ENCODE peak calls at places on chromosome 6, in ten cellular contexts. K, V, H, S, X, F, U, D, E and A are unnamed samples.

GRCh38 chr6:40482532-40482931 is 104.6 kb downstream of the LRFN2 start:
- DNase-seq in K (no peak), V (no peak), H (no peak), S (no peak), X (no peak), F (no peak), U (no peak), D (no peak), E (no peak), A (no peak)

GRCh38 chr6:100493206-100493888 is 28.6 kb upstream of the SIM1 start:
- DNase-seq in K (no peak), V (no peak), H (no peak), S (no peak), X (no peak), F (no peak), U (no peak), D (no peak), E (no peak), A (peak; percentile 12)

GRCh38 chr6:158706369-158706982 is 56.6 kb downstream of the SYTL3 start:
- DNase-seq in K (peak; percentile 80), V (peak; percentile 69), H (no peak), S (no peak), X (peak; percentile 70), F (peak; percentile 65), U (peak; percentile 73), D (peak; percentile 71), E (peak; percentile 58), A (no peak)

GRCh38 chr6:71420693-71421328 is 132.2 kb downstream of the OGFRL1 start:
- DNase-seq in K (no peak), V (peak; percentile 97), H (peak; percentile 94), S (peak; percentile 96), X (peak; percentile 98), F (peak; percentile 94), U (peak; percentile 89), D (peak; percentile 96), E (peak; percentile 95), A (no peak)

GRCh38 chr6:127482318-127482717 is 23.1 kb upstream of the KIAA0408 start:
- DNase-seq in K (no peak), V (no peak), H (no peak), S (no peak), X (no peak), F (no peak), U (no peak), D (no peak), E (no peak), A (no peak)

GRCh38 chr6:2861822-2862164 is 20.1 kb upstream of the SERPINB1 start:
- DNase-seq in K (no peak), V (no peak), H (no peak), S (no peak), X (no peak), F (no peak), U (no peak), D (no peak), E (no peak), A (no peak)

GRCh38 chr6:25056130-25056529 is 120.4 kb upstream of the RIPOR2 start:
- DNase-seq in K (no peak), V (no peak), H (no peak), S (no peak), X (peak; percentile 27), F (no peak), U (peak; percentile 79), D (no peak), E (no peak), A (no peak)

GRCh38 chr6:33927551-33927950 is 123.7 kb upstream of the MLN start:
- DNase-seq in K (no peak), V (peak; percentile 30), H (no peak), S (no peak), X (no peak), F (peak; percentile 87), U (no peak), D (peak; percentile 73), E (no peak), A (peak; percentile 1)

GRCh38 chr6:42263165-42263852 is 45.6 kb upstream of the MRPS10 start:
- DNase-seq in K (no peak), V (no peak), H (no peak), S (no peak), X (no peak), F (no peak), U (no peak), D (no peak), E (no peak), A (no peak)

GRCh38 chr6:42259841-42260395 is 42.3 kb upstream of the MRPS10 start:
- DNase-seq in K (no peak), V (no peak), H (no peak), S (no peak), X (no peak), F (peak; percentile 72), U (peak; percentile 32), D (no peak), E (no peak), A (no peak)

GRCh38 chr6:42260424-42260888 is 42.8 kb upstream of the MRPS10 start:
- DNase-seq in K (peak; percentile 83), V (no peak), H (no peak), S (no peak), X (no peak), F (peak; percentile 58), U (peak; percentile 44), D (no peak), E (no peak), A (no peak)

GRCh38 chr6:42259286-42259685 is 41.6 kb upstream of the MRPS10 start:
- DNase-seq in K (no peak), V (no peak), H (no peak), S (no peak), X (no peak), F (no peak), U (no peak), D (no peak), E (no peak), A (no peak)

GRCh38 chr6:42260972-42261371 is 43.3 kb upstream of the MRPS10 start:
- DNase-seq in K (no peak), V (peak; percentile 40), H (no peak), S (no peak), X (no peak), F (peak; percentile 36), U (peak; percentile 63), D (peak; percentile 25), E (no peak), A (no peak)
- TF ChIP-seq CTCF in K (peak; percentile 62), V (peak; percentile 59), H (peak; percentile 63), S (peak; percentile 37), X (peak; percentile 46), F (peak; percentile 46), U (peak; percentile 43), D (peak; percentile 59), E (peak; percentile 41), A (peak; percentile 62)

GRCh38 chr6:52622810-52623209 is 46.0 kb upstream of the TRAM2 start:
- DNase-seq in K (no peak), V (no peak), H (no peak), S (no peak), X (no peak), F (no peak), U (no peak), D (no peak), E (no peak), A (no peak)
- H3K4me3 ChIP-seq in K (no peak overlapping the region), V (no peak overlapping the region), H (no peak overlapping the region), S (no peak overlapping the region), X (no peak overlapping the region), F (no peak overlapping the region), U (no peak overlapping the region), D (no peak overlapping the region), E (no peak overlapping the region), A (no peak overlapping the region)

DNA sequence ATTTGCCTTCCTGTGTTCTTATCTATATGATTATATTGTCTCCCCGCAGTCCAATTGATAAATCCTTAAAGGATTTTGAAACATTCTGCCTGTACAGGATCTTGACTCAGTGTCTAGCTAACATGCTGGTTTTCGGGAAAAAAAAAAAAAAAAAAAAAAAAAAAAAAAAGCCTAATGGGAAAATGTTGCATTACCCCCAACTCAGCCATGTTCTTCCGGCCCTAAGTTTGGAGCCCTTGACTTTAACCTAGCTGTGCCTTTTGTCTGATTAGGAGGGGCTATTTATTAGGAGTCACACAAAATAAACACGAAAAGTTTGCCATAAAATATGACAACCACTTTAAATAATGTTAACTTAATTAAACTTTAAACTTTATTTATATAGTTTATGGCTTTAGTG is 244.4 kb upstream of the TCF21 start:
- DNase-seq in K (no peak), V (peak; percentile 41), H (no peak), S (no peak), X (no peak), F (no peak), U (no peak), D (no peak), E (no peak), A (no peak)
- TF ChIP-seq CTCF in K (no peak), V (no peak), H (no peak), S (no peak), X (no peak), F (no peak), U (no peak), D (no peak), E (no peak), A (no peak)

DNA sequence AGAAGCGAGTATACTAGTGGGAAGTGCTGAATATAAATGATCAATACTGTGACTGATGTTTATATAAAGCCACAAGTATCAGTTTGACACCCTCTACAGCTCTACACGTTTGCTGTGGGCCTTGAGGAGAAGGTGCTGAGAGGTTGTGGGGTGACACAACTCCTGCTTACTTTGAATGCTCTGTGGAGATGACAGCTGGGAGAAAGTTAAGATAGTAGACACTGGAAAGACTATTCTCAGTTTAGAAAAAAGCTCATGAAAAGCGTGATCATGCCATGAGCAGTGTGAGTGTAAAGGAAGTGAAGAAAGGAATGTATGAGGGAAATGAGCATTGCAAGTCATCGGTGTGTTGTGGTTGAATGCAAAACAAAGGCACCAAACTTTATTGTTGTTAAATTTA is 215.8 kb downstream of the UTRN start:
- DNase-seq in K (no peak), V (peak; percentile 57), H (no peak), S (no peak), X (no peak), F (no peak), U (no peak), D (peak; percentile 38), E (no peak), A (no peak)
- H3K4me3 ChIP-seq in K (no peak overlapping the region), V (no peak overlapping the region), H (no peak overlapping the region), S (no peak overlapping the region), X (no peak overlapping the region), F (no peak overlapping the region), U (no peak overlapping the region), D (no peak overlapping the region), E (no peak overlapping the region), A (no peak overlapping the region)

GRCh38 chr6:125759184-125759902 is 9.9 kb downstream of the HEY2 start:
- DNase-seq in K (peak; percentile 33), V (no peak), H (no peak), S (no peak), X (peak; percentile 65), F (no peak), U (no peak), D (no peak), E (no peak), A (no peak)
- TF ChIP-seq CTCF in K (peak; percentile 85), V (peak; percentile 14), H (peak; percentile 7), S (no peak), X (no peak), F (no peak), U (peak; percentile 13), D (peak; percentile 21), E (no peak), A (peak; percentile 20)

GRCh38 chr6:111997078-111997862 is 56.6 kb upstream of the CCN6 start:
- DNase-seq in K (peak; percentile 63), V (peak; percentile 88), H (peak; percentile 60), S (peak; percentile 64), X (peak; percentile 87), F (peak; percentile 85), U (peak; percentile 90), D (peak; percentile 86), E (peak; percentile 78), A (no peak)
- H3K4me3 ChIP-seq in K (no peak overlapping the region), V (no peak overlapping the region), H (no peak overlapping the region), S (no peak overlapping the region), X (peak overlapping the region; percentile 14), F (peak overlapping the region; percentile 33), U (no peak overlapping the region), D (no peak overlapping the region), E (peak overlapping the region; percentile 43), A (no peak overlapping the region)

GRCh38 chr6:87396595-87397392 is 11.0 kb upstream of the CFAP206 start:
- DNase-seq in K (no peak), V (no peak), H (no peak), S (no peak), X (no peak), F (no peak), U (no peak), D (no peak), E (no peak), A (no peak)
- TF ChIP-seq CTCF in K (no peak), V (no peak), H (no peak), S (no peak), X (no peak), F (no peak), U (no peak), D (no peak), E (no peak), A (no peak)